ENCODE peak calls at places on chromosomes 4 and X, in nine cellular contexts. H, D, U, E, I, X, L, C and W are unnamed samples.

GRCh38 chrX:119640621-119641020 is 34.4 kb upstream of the NKRF start:
- DNase-seq in I (no peak), E (no peak), L (no peak), H (no peak), C (peak), U (no peak), X (no peak), D (no peak), W (no peak)

GRCh38 chr4:113069212-113069892 is 19.9 kb downstream of the ANK2 start:
- DNase-seq in L (no peak), X (peak), H (no peak), I (peak), C (peak), U (no peak), E (no peak), D (no peak), W (no peak)

GRCh38 chr4:177100307-177100706 is 209.4 kb upstream of the NEIL3 start:
- DNase-seq in C (no peak), L (no peak), U (no peak), I (no peak), D (no peak), H (no peak), E (no peak), X (no peak), W (no peak)

GRCh38 chrX:110938977-110939732 is 143.5 kb upstream of the CHRDL1 start:
- DNase-seq in U (no peak), C (no peak), X (no peak), H (no peak), E (no peak), L (no peak), I (no peak), D (no peak), W (no peak)

GRCh38 chrX:57900961-57901360 is 9.3 kb downstream of the ZXDA start:
- DNase-seq in X (peak), U (no peak), I (peak), H (peak), D (no peak), E (no peak), L (peak), C (no peak), W (no peak)

GRCh38 chrX:109776986-109777385 is 43.9 kb upstream of the ACSL4 start:
- DNase-seq in C (no peak), I (no peak), U (no peak), H (no peak), D (no peak), E (no peak), X (no peak), L (no peak), W (no peak)

GRCh38 chr4:139956436-139957107 is 197.4 kb downstream of the MAML3 start:
- DNase-seq in D (no peak), I (no peak), E (no peak), U (no peak), C (no peak), H (no peak), X (peak), L (no peak), W (no peak)

GRCh38 chr4:44447563-44448504 is 775 bp downstream of the KCTD8 start:
- DNase-seq in C (no peak), I (peak), X (peak), H (peak), E (no peak), U (peak), L (no peak), D (no peak), W (peak)

GRCh38 chr4:92303621-92304027 is at the start of gene GRID2:
- DNase-seq in L (peak), X (peak), E (no peak), D (no peak), C (no peak), U (peak), I (peak), H (no peak), W (no peak)

GRCh38 chrX:12984629-12985303 is 9.9 kb downstream of the TMSB4X start:
- DNase-seq in C (peak), E (no peak), I (peak), H (no peak), D (no peak), X (peak), U (no peak), L (peak), W (no peak)

GRCh38 chrX:12986886-12987285 is 12.0 kb downstream of the TMSB4X start:
- DNase-seq in U (no peak), X (peak), H (no peak), E (no peak), I (no peak), L (no peak), C (no peak), D (no peak), W (no peak)

GRCh38 chrX:12987340-12987739 is 12.4 kb downstream of the TMSB4X start:
- DNase-seq in I (no peak), H (no peak), E (no peak), U (no peak), C (no peak), X (no peak), D (no peak), L (no peak), W (no peak)

GRCh38 chrX:12985336-12985735 is 10.4 kb downstream of the TMSB4X start:
- DNase-seq in D (no peak), C (no peak), U (no peak), X (no peak), I (no peak), E (no peak), H (no peak), L (no peak), W (no peak)

GRCh38 chrX:12986164-12986779 is 11.4 kb downstream of the TMSB4X start:
- DNase-seq in H (no peak), X (no peak), U (no peak), I (no peak), L (no peak), E (no peak), C (no peak), D (no peak), W (no peak)
- H3K4me3 ChIP-seq in H (no peak), X (no peak), U (no peak), I (no peak), L (no peak), E (no peak), C (no peak), D (no peak), W (no peak)

DNA sequence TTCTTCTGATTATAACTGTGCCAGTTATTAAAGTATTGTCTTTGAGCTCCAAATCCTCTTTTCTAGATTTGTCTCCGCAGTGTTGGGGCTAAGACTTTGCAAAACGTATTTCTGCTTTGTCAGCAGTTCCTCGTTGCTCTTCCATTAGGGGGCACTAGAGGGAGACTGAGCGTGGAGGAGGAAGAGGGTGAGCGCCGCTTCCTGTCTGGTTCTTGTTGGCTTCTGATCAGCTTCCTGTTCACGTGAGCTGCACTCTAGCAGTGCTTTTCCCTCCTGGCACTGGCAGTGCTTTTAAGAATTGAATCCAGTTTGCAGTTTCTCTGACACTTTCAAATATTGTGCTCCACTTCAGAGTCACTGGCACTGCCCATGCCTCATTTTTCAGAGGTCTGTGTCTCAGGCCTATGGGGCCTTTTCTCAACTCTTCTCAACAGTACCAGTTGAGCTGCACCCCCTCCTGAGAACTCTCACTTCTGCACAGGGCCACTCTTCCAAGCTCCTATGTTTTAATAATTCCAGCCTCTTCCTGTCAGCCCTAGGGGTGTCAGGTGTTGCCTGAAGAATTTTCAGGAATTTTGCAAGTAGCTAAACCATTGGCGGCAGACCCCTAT is 54.4 kb upstream of the LCORL start:
- DNase-seq in H (peak), I (peak), L (peak), D (no peak), U (peak), X (no peak), C (peak), E (peak), W (no peak)
- TF ChIP-seq CTCF in H (peak), I (no peak), L (peak), D (peak), U (peak), X (no peak), C (peak), E (peak), W (no peak)

GRCh38 chrX:40167240-40168182 is 69.8 kb upstream of the BCOR start:
- DNase-seq in X (no peak), E (peak), L (no peak), U (no peak), D (no peak), H (peak), C (no peak), I (no peak), W (peak)

GRCh38 chrX:40166582-40166981 is 68.8 kb upstream of the BCOR start:
- DNase-seq in U (no peak), X (no peak), H (no peak), E (peak), C (peak), I (no peak), D (no peak), L (peak), W (no peak)

GRCh38 chrX:40169193-40170086 is 71.7 kb upstream of the BCOR start:
- DNase-seq in C (peak), U (no peak), L (peak), I (peak), E (peak), X (peak), D (no peak), H (peak), W (peak)

GRCh38 chrX:40165861-40166260 is 68.1 kb upstream of the BCOR start:
- DNase-seq in H (no peak), L (no peak), E (no peak), X (no peak), C (no peak), U (no peak), D (no peak), I (no peak), W (peak)

DNA sequence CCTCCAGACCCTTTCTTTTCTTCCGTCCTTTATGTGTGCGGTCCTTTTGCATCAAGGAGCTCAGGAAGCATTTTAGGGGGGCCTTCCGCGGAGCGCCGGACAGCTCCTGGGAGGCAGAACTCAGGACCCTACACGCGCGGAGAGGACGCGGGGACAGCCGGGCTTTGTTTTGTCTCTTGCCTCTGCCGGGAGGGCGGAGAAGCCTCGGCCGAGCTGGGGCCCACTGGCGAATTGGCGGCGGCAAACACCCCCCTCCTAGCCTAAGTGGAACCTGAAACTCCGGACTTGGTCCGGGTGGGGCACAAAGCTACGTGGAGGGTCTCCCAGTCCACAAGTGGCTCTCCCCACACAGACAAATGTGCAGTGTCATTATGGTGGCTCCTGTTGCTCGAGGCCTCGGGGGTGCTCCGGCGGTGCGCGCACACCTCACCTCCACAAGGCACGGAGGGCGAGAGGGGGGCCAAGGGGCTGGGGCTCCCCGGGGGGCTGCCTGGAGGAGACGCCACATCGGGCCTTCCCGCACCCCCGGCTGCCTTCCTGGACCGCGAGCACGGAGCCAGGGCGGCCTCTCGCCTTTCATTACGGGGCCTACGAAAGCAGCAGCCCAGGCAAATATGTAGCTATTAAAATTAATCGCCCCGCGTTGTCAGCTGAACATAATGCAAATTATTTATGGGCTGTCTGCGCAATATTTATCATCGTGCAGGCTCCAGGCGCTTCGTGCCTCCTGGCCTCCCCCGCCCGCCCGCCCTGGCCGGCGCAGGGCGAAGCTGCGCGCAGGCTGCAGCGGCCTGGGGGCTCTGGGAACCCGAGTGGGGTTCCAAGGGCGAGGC is 70.6 kb upstream of the BCOR start:
- DNase-seq in I (no peak), C (no peak), X (no peak), E (peak), H (no peak), L (no peak), U (no peak), D (no peak), W (no peak)
- H3K4me3 ChIP-seq in I (peak), C (no peak), X (no peak), E (peak), H (peak), L (no peak), U (peak), D (no peak), W (peak)

GRCh38 chr4:40262861-40263260 is 66.0 kb downstream of the RHOH start:
- DNase-seq in L (no peak), C (no peak), U (no peak), H (no peak), E (no peak), I (no peak), X (no peak), D (no peak), W (no peak)
- TF ChIP-seq CTCF in L (no peak), C (no peak), U (no peak), H (no peak), E (no peak), I (no peak), X (no peak), D (no peak), W (no peak)

DNA sequence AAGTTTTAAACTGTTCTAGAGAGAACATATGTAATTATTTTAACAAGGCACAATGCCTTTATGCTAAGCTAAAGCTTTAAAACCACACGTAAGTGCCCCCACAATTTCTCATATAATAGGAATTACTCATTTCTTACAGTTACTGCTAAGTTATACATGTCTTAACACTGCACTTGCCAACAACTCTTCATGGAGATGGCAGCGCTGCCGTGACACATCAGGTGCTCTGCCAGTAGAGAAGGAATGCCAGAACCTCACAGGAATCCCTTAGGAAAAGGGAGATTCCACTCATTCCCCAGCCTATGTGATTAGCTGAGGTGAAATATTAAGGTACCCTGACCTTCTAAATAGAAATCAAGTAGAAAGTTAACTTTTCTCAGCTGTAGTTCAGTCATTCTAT is 24.0 kb downstream of the ACSL1 start:
- DNase-seq in H (no peak), C (no peak), L (peak), X (peak), E (no peak), I (peak), D (no peak), U (no peak), W (peak)
- H3K4me3 ChIP-seq in H (no peak), C (no peak), L (no peak), X (no peak), E (no peak), I (no peak), D (no peak), U (no peak), W (no peak)

DNA sequence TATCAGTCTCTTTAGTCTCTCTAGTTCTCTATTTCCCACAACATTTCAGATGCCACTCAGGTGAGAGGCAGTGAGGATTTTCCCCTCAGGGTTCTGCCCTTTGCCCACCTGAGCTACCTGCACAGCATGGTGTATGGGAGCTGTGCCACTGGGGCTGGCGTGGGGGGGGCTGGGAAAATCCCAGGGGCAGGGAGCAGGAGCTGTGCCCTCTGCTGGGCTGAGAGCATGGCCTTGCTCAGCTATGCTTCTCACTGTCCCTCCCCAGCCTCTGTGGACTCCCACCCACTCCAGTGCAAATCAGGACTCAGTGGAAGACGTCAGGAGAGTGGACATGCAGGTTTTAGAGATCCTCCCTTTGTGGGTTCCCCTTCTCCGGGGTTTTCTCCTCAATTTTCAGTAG is 57.2 kb downstream of the TRMT44 start:
- DNase-seq in X (no peak), E (no peak), D (no peak), U (no peak), I (no peak), L (no peak), C (no peak), H (no peak), W (no peak)
- TF ChIP-seq CTCF in X (no peak), E (no peak), D (no peak), U (no peak), I (no peak), L (no peak), C (no peak), H (no peak), W (no peak)

GRCh38 chr4:45971108-45971507 is 152.7 kb downstream of the GABRG1 start:
- DNase-seq in I (no peak), H (no peak), L (no peak), C (no peak), D (no peak), E (no peak), U (no peak), X (no peak), W (no peak)
- H3K4me3 ChIP-seq in I (no peak), H (no peak), L (no peak), C (no peak), D (no peak), E (no peak), U (no peak), X (no peak), W (no peak)

DNA sequence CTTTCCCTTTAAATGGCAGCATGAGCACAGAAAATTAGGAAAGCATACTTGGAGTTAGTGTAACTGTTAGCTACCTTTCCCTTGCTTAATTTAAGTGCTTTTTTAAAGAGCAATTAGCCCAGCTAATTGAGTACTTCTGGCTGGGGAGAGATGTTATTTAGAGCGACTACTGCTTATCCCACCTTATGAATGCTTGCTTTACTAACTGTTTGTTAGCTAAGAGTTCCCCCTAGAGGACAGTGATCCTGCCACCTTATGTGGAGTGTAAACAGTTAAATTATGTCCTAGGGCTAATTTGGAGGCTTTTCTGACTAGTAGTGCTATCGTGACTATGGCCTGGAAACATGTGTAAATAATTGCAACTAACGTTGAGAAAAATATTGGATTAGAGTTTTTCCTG is 909.4 kb downstream of the FSTL5 start:
- DNase-seq in U (no peak), L (no peak), D (no peak), C (peak), X (no peak), I (peak), E (no peak), H (no peak), W (no peak)
- TF ChIP-seq CTCF in U (no peak), L (no peak), D (no peak), C (no peak), X (no peak), I (no peak), E (peak), H (no peak), W (no peak)